ENCODE peak calls at places on chromosomes 12 and 14, in four cellular contexts. K is H1, X is neuronal stem cell, O is IMR-90. C is an unnamed sample.

GRCh38 chr14:52780893-52781292 is 10.5 kb downstream of the GNPNAT1 start:
- DNase-seq in K (no peak), X (no peak), O (no peak), C (no peak)

GRCh38 chr14:104882325-104882973 is 17.4 kb downstream of the CEP170B start:
- DNase-seq in K (peak), X (no peak), O (no peak), C (peak)

GRCh38 chr12:1606021-1606622 is 11.7 kb upstream of the FBXL14 start:
- DNase-seq in K (no peak), X (no peak), O (peak), C (peak)

GRCh38 chr14:21924479-21924878 is 250.9 kb upstream of the OR4E1 start:
- DNase-seq in K (no peak), X (no peak), O (no peak), C (peak)

GRCh38 chr14:97366400-97366799 is 569.2 kb downstream of the VRK1 start:
- DNase-seq in K (peak), X (no peak), O (no peak), C (peak)

GRCh38 chr12:11797317-11797913 is 147.9 kb downstream of the ETV6 start:
- DNase-seq in K (no peak), X (no peak), O (peak), C (no peak)

GRCh38 chr12:54407183-54407905 is 11.7 kb downstream of the ITGA5 start:
- DNase-seq in K (no peak), X (no peak), O (no peak), C (no peak)

GRCh38 chr12:12734054-12734453 is 16.9 kb downstream of the CDKN1B start:
- DNase-seq in K (no peak), X (no peak), O (peak), C (no peak)

GRCh38 chr12:91978143-91978542 is 167.5 kb downstream of the BTG1 start:
- DNase-seq in K (no peak), X (no peak), O (peak), C (no peak)

DNA sequence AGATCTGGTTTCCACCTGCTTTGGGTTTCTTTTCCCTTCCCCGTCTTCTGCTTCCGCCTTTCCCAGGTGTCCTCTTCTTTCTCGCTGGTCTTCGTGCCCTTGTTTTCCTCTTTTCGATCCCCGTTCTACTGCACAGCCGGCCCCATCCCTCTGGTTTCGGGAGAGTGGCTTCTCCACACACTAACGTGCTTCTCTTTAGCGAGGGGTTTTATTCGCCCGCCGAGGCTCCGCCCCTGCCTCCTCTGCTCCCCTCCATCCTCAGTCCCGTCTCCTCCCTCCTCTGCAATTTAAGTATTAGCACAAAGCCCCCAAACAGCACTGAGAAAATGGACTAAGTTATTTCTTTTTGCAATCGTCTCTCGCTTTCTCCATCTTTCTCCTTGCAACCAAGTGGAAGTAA is at the start of gene SLC7A8:
- DNase-seq in K (peak), X (no peak), O (no peak), C (peak)
- H2AFZ ChIP-seq in K (peak), X (peak), O (peak), C (no peak)

GRCh38 chr12:66497000-66497897 is 181.6 kb downstream of the GRIP1 start:
- DNase-seq in K (peak), X (no peak), O (no peak), C (peak)

GRCh38 chr12:66493841-66494240 is 185.0 kb downstream of the GRIP1 start:
- DNase-seq in K (no peak), X (no peak), O (no peak), C (no peak)

GRCh38 chr12:66496595-66496994 is 182.3 kb downstream of the GRIP1 start:
- DNase-seq in K (no peak), X (no peak), O (no peak), C (peak)

GRCh38 chr12:66491812-66492361 is 187.0 kb downstream of the GRIP1 start:
- DNase-seq in K (no peak), X (no peak), O (no peak), C (no peak)

DNA sequence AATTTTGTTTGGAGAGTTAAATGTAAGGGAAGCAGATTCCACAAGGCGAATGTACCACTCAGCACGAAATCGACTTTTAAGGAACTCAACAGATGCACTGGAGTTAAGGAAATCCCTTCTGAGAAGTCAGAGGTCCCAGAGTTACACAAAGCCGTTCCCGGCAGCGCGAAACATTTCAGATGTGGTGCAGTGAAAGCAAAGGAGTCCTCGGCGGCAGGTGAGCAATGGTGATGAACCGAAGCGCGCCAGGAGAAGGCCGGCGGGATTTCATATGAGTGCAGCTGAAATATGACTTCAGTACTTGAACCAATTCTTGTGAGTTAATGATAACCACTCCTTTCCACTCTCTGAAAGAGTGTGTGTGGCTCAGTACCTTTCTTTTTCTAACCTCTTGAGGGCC is 183.2 kb downstream of the GRIP1 start:
- DNase-seq in K (no peak), X (no peak), O (no peak), C (no peak)
- H3K4ac ChIP-seq in K (peak), X (no peak), O (no peak), C (no peak)

DNA sequence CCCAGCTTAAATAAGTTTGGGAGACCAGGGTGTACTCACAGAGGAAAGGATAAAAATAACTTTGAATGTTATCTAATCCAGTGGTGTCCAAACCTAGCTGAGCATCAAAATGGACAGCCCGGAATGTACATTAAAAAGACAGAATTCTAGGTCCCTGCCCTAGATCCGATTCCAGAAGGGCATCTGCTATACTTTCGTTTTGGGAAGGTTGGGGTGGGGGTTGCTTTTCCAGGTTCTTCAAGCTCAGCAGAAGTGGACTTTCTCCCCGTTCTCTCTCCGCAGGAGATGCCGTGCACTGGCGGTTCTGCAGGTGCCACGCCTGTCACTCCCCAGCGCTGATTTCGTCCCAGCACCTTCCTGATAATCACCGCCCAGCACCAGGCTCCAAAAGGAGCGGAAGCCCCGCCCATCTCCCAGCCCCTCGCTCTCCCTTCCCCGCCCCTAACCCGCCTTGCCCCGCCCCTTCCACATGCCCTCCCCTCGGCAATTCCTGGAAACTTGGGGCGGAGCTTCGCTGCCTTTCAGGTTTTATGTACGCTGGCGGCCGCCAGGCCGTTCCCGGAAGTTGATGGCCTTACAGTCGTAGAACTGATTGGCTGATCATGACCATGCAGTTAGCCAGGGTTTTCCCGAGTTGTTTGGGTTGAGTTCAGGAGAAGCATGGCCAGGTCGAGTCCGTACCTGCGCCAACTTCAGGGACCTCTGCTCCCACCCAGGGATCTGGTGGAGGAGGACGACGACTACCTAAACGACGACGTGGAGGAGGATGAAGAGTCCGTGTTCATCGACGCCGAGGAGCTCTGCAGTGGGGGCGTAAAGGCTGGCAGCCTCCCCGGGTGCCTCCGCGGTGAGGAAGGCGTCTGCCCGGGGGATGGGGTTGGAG is at the start of gene HELB:
- DNase-seq in K (peak), X (peak), O (peak), C (peak)
- H3K14ac ChIP-seq in K (no peak), X (peak), O (peak), C (peak)

GRCh38 chr12:52656616-52657015 is 4.6 kb upstream of the KRT2 start:
- DNase-seq in K (no peak), X (no peak), O (no peak), C (peak)
- H2AFZ ChIP-seq in K (no peak), X (no peak), O (no peak), C (no peak)

GRCh38 chr12:6666211-6666610 is 3.3 kb upstream of the ING4 start:
- DNase-seq in K (no peak), X (no peak), O (no peak), C (no peak)

GRCh38 chr12:6664902-6665301 is 2.0 kb upstream of the ING4 start:
- DNase-seq in K (no peak), X (no peak), O (no peak), C (no peak)

GRCh38 chr12:6667559-6668210 is 4.8 kb upstream of the ING4 start:
- DNase-seq in K (no peak), X (no peak), O (no peak), C (peak)

GRCh38 chr12:6662602-6662905 is 365 bp downstream of the ING4 start:
- DNase-seq in K (no peak), X (no peak), O (no peak), C (no peak)

GRCh38 chr12:6662906-6663742 is at the start of gene ING4:
- DNase-seq in K (peak), X (peak), O (peak), C (peak)
- H3K4ac ChIP-seq in K (peak), X (no peak), O (peak), C (no peak)

GRCh38 chr12:51322452-51322851 is 1.5 kb downstream of the BIN2 start:
- DNase-seq in K (no peak), X (no peak), O (no peak), C (no peak)

GRCh38 chr12:51318846-51319570 is 5.0 kb downstream of the BIN2 start:
- DNase-seq in K (no peak), X (no peak), O (no peak), C (no peak)

GRCh38 chr12:51321882-51322281 is 2.1 kb downstream of the BIN2 start:
- DNase-seq in K (no peak), X (no peak), O (no peak), C (no peak)

GRCh38 chr12:51320695-51321320 is 3.2 kb downstream of the BIN2 start:
- DNase-seq in K (no peak), X (peak), O (peak), C (peak)

DNA sequence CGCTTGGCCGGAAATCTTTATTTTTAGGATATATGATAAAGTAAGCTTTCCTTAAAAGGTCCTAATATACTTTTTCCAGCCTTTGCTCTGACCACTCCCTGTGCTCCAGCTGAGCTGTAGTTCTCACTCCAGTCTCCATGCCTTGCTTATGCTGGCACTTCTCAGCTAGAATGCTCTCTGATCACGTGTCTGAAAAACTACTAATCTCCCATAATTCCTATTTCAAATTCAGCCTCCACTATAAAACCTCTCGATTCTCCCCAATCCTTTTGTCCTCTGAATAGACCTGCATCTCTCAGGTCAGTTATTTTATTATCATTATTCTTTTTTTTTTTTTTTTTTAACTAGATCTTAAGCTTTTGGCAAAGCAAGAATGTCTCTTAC is 3.7 kb downstream of the BIN2 start:
- DNase-seq in K (no peak), X (no peak), O (no peak), C (no peak)
- H3K14ac ChIP-seq in K (no peak), X (no peak), O (no peak), C (no peak)

GRCh38 chr12:49900371-49900770 is 3.3 kb downstream of the FAIM2 start:
- DNase-seq in K (no peak), X (no peak), O (no peak), C (no peak)
- H2AFZ ChIP-seq in K (no peak), X (no peak), O (no peak), C (no peak)

DNA sequence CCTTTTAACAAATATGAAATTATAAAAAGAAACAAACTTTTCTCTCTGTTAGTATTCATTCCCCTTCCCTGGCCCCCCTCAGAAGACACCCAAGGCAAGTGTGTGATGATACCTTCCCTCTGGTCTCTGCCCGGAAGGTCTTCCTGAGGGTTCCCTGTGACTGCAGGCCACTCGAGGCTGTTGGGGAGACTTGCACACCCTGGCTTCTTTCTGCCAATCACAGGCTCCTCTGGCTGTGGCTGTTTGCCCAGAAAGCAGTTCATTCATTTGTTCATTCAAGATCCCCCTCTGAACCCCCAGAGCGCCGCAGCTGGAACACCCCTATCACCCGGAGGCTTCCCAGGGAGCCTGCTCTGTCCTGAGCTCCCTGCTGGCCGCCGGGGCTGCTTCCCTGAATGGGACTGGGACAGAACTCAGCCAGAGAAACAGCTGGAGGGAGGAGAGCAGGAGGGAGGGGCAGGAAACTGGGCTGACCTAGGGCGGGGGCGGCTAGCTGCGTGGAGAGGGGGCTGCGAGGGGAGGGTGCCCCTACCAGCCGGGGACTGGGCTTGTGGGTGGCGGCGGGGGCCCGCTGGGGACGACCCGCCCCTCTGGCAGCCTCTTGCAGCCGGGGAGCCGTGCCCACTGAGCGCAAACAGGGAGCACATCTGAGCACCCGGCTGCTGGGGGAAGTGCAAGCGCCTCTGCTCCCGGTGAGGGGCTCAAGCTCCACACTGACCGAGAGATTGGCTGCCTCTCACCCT is at the start of gene CMKLR1:
- DNase-seq in K (peak), X (no peak), O (no peak), C (peak)
- H3K4ac ChIP-seq in K (peak), X (no peak), O (no peak), C (no peak)

GRCh38 chr14:20456971-20457370 is 1.9 kb downstream of the APEX1 start:
- DNase-seq in K (no peak), X (no peak), O (no peak), C (no peak)

GRCh38 chr14:20458031-20458789 is 3.0 kb downstream of the PIP4P1 start:
- DNase-seq in K (no peak), X (no peak), O (no peak), C (no peak)

GRCh38 chr14:20460458-20461229 is 590 bp downstream of the PIP4P1 start:
- DNase-seq in K (peak), X (no peak), O (no peak), C (peak)

GRCh38 chr14:20455355-20456300 is 602 bp downstream of the APEX1 start:
- DNase-seq in K (no peak), X (no peak), O (peak), C (no peak)

DNA sequence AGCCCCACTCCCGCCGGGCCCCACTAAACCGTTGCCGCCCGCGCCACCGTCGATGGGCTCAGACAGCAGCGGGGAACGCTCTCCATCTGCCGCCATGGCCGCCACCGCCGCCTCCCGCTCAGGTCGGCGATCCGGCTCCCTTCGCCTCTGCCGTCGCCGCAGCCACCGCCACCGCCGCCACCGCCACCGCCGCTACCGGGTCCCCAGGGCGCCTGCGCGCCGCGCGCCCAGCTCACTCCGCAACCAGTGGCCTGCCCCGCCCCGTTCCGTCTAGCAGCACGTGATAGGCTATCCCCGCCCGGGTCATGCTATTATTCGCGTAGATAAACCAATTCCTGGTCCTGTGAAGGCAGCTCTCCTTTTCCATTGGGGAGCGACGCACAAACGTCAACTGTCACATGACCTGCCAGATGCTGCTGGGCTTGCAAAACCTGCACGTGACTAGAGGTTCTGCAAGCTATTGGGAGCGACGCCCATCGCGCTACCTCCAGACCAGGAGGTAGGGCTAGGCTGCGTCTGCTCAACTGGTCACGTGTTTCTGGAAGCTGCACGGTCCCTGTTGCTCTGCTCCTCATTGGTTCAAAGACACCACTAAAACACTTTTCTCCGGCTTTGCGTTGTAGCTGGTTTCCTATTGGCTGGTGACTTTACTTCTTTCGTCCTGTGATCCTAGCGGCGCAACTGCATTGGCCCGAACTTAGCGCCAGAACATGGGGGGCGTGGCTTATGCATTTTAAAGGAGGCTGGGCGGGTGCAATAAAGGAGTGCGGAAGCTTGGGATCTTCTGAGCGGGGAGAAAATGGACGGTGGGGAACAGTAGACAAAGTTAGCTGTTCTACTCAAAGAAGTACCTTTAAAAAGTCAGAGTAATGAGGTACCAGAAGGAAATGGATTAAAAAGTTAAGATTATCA is at the start of gene PIP4P1:
- DNase-seq in K (peak), X (peak), O (peak), C (peak)
- H3K14ac ChIP-seq in K (no peak), X (peak), O (peak), C (peak)